ENCODE peak calls at places on chromosomes 7 and 10, in eight cellular contexts. R is OCI-LY7, B is MM.1S, D is PC-3, W is GM23338, K is HCT116, P is neural progenitor cell, A is hepatocyte. L is an unnamed sample.

GRCh38 chr10:110502851-110503301 is 5.2 kb downstream of the DUSP5 start:
- DNase-seq in K (no peak), W (no peak), P (no peak), A (peak; percentile 57), B (peak; percentile 73), R (peak; percentile 92), D (peak; percentile 63), L (no peak)

GRCh38 chr10:131760416-131761166 is 140.2 kb upstream of the PPP2R2D start:
- DNase-seq in D (no peak), P (peak; percentile 75), A (no peak), R (no peak), W (peak; percentile 51), K (no peak), B (no peak), L (no peak)

GRCh38 chr10:95314519-95314918 is 23.7 kb upstream of the PDLIM1 start:
- DNase-seq in D (no peak), P (no peak), A (no peak), B (no peak), R (no peak), K (no peak), W (no peak), L (no peak)

GRCh38 chr7:70474639-70475234 is 657.2 kb upstream of the GALNT17 start:
- DNase-seq in R (no peak), D (no peak), A (no peak), K (no peak), B (no peak), P (no peak), W (no peak), L (peak; percentile 58)

GRCh38 chr7:132197772-132198171 is 378.5 kb downstream of the PLXNA4 start:
- DNase-seq in D (no peak), R (no peak), W (no peak), K (no peak), B (no peak), P (no peak), A (no peak), L (no peak)

GRCh38 chr10:932589-932988 is 1.1 kb upstream of the LARP4B start:
- DNase-seq in D (no peak), B (no peak), A (no peak), K (no peak), P (no peak), W (peak; percentile 47), R (no peak), L (peak; percentile 39)

GRCh38 chr10:89891006-89891405 is 189.6 kb downstream of the KIF20B start:
- DNase-seq in P (no peak), A (no peak), B (no peak), K (no peak), W (no peak), R (no peak), D (no peak), L (no peak)

GRCh38 chr10:107434854-107435253 is 270.3 kb upstream of the SORCS1 start:
- DNase-seq in A (no peak), K (no peak), W (no peak), D (no peak), B (no peak), P (no peak), R (no peak), L (no peak)

GRCh38 chr10:128628252-128628651 is 502.0 kb upstream of the MKI67 start:
- DNase-seq in K (no peak), A (no peak), W (no peak), R (no peak), P (no peak), B (no peak), D (no peak), L (no peak)

GRCh38 chr10:62352356-62352963 is 21.7 kb upstream of the ZNF365 start:
- DNase-seq in R (no peak), P (no peak), A (no peak), B (no peak), D (peak; percentile 78), K (no peak), W (no peak), L (no peak)

GRCh38 chr7:110835209-110835608 is 255.7 kb upstream of the LRRN3 start:
- DNase-seq in R (no peak), W (no peak), B (peak; percentile 77), A (peak; percentile 49), D (peak; percentile 47), K (no peak), P (no peak), L (peak; percentile 2)

GRCh38 chr7:134892002-134892693 is 94.2 kb upstream of the AGBL3 start:
- DNase-seq in R (no peak), K (no peak), P (peak; percentile 37), A (no peak), W (no peak), B (no peak), D (no peak), L (peak; percentile 24)

GRCh38 chr10:122407375-122408125 is 33.0 kb downstream of the PLEKHA1 start:
- DNase-seq in W (no peak), R (no peak), P (no peak), D (no peak), B (no peak), A (no peak), K (no peak), L (no peak)

GRCh38 chr10:90318659-90319058 is 539.2 kb downstream of the HTR7 start:
- DNase-seq in R (no peak), D (peak; percentile 33), K (no peak), W (no peak), P (no peak), A (no peak), B (no peak), L (no peak)

GRCh38 chr7:123805287-123805686 is 39.7 kb upstream of the HYAL4 start:
- DNase-seq in W (no peak), R (no peak), B (no peak), K (no peak), P (no peak), A (no peak), D (no peak), L (no peak)

GRCh38 chr7:36128448-36129047 is 24.5 kb upstream of the EEPD1 start:
- DNase-seq in K (peak; percentile 60), B (no peak), P (no peak), D (peak; percentile 96), A (peak; percentile 67), R (peak; percentile 11), W (peak; percentile 59), L (peak; percentile 37)

GRCh38 chr10:132708936-132709335 is 77.0 kb downstream of the NKX6-2 start:
- DNase-seq in B (no peak), D (no peak), K (no peak), W (no peak), R (no peak), P (no peak), A (no peak), L (no peak)

GRCh38 chr7:95916573-95917371 is 144.4 kb downstream of the DYNC1I1 start:
- DNase-seq in B (peak; percentile 74), A (peak; percentile 86), R (peak; percentile 70), D (peak; percentile 83), W (peak; percentile 85), P (peak; percentile 86), K (peak; percentile 59), L (peak; percentile 57)
- TF ChIP-seq EZH2phosphoT487 in B (no peak), A (no peak), R (no peak), D (no peak), W (no peak), P (no peak), K (no peak), L (no peak)

GRCh38 chr7:619356-619840 is 99.8 kb upstream of the PDGFA start:
- DNase-seq in D (no peak), A (no peak), B (no peak), P (no peak), R (no peak), K (no peak), W (no peak), L (no peak)

GRCh38 chr7:618539-619355 is 99.1 kb upstream of the PDGFA start:
- DNase-seq in A (peak; percentile 55), D (no peak), P (no peak), R (no peak), B (no peak), K (no peak), W (no peak), L (no peak)

GRCh38 chr7:620052-620451 is 100.4 kb upstream of the PDGFA start:
- DNase-seq in R (no peak), P (no peak), W (peak; percentile 39), D (peak; percentile 39), B (no peak), K (no peak), A (peak; percentile 34), L (no peak)

GRCh38 chr7:620885-621284 is 101.2 kb upstream of the PDGFA start:
- DNase-seq in R (no peak), B (no peak), D (no peak), K (no peak), W (no peak), A (peak; percentile 2), P (no peak), L (no peak)

DNA sequence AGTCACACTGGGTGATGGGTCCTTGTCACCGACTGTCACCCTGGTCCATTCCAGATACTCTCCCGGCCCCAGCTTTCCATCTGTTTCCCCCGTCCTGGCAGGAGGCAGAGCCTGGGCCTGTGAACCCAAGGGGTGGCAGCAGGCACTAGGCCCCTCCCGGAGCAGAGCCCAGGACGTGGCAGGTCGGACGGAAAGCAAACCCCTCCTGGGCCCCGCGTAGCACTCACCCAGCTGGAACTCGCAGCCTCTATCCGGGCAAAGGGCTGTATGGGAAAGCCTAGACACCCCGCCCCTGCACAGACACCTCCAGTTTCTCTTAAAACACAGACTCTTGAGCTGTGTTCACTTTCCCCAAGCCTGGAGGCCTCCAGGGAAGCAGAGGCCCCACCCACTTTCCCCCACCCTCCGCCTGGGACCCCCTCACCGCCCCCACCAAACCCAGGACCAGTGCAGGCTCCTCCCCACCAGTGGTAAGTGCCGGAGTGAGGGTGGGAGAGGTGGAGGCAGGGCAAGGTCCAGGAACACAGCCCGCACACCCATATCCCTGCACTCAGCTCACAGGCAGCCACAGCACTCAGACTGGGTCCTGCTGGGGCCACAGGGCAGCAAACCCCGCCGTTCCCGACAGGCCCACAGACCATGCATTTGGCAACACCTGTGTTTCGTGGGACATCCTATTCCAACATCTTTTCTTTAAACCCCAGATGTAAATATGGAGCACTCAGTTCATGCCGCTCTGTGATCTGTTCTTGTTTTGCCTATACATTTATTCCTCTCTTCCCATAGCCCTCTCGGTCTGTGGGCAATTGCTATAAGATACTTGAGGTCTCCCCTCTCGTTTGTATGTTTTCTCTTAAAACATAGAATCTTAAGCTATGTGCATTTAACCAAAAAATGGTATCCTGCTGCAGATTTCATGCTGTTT is 98.2 kb upstream of the PDGFA start:
- DNase-seq in P (no peak), K (no peak), D (no peak), B (no peak), W (no peak), A (peak; percentile 55), R (no peak), L (no peak)
- TF ChIP-seq EZH2phosphoT487 in P (no peak), K (no peak), D (no peak), B (no peak), W (no peak), A (no peak), R (no peak), L (no peak)

GRCh38 chr10:70567603-70568002 is 34.9 kb downstream of the PRF1 start:
- DNase-seq in W (no peak), P (no peak), K (no peak), R (no peak), A (no peak), D (no peak), B (no peak), L (no peak)
- TF ChIP-seq EZH2phosphoT487 in W (no peak), P (no peak), K (no peak), R (no peak), A (no peak), D (no peak), B (no peak), L (no peak)

DNA sequence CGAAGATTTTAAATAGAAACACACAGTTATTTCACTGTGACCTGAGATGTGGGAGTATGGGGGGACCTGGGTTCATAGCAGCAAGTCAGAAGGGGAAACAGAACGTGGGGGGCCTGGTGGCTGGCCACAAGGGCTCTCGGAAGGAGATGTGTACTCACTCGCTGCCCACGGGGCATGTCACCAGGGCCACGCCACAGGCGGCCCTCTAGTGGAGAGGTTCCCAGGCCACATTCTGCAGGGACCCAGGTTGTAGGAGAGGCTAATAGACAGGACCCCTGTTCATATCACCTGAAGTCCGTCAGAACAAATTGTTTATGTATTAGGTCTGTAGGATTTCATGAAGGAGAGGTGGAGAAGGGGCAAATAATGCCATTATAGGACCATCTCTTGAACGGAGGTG is 25.1 kb upstream of the SVOPL start:
- DNase-seq in R (no peak), D (peak; percentile 16), B (no peak), P (no peak), W (peak; percentile 56), K (no peak), A (no peak), L (peak; percentile 39)
- TF ChIP-seq EZH2phosphoT487 in R (no peak), D (no peak), B (no peak), P (no peak), W (no peak), K (no peak), A (no peak), L (no peak)

L was measured in SK-N-SH.